ENCODE peak calls at places on chromosomes 1 and 21, in nine cellular contexts. V is tibial nerve; N is Panc1; M is PC-3; T is sigmoid colon; I is substantia nigra; J is naive thymus-derived CD4-positive, alpha-beta T cell; L is lung; Z is fibroblast of lung. B is an unnamed sample.

GRCh38 chr21:46414965-46415275 is 43.8 kb upstream of the DIP2A start:
- DNase-seq in Z (no peak), J (no peak), V (no peak), T (peak), I (no peak), M (no peak), L (no peak), N (no peak), B (no peak)

GRCh38 chr1:197197430-197197997 is 51.0 kb upstream of the ASPM start:
- DNase-seq in V (no peak), M (no peak), T (no peak), I (no peak), L (no peak), Z (no peak), N (no peak), J (no peak), B (no peak)

GRCh38 chr1:43947061-43947889 is 525 bp downstream of the IPO13 start:
- DNase-seq in M (no peak), Z (no peak), V (peak), L (no peak), T (no peak), N (no peak), I (no peak), J (no peak), B (no peak)

GRCh38 chr1:54871275-54872040 is 15.5 kb downstream of the DHCR24 start:
- DNase-seq in M (no peak), Z (no peak), L (no peak), I (no peak), J (no peak), T (no peak), V (no peak), N (no peak), B (no peak)

GRCh38 chr1:100584761-100585745 is 47.1 kb downstream of the GPR88 start:
- DNase-seq in V (no peak), N (no peak), L (no peak), T (no peak), Z (peak), M (peak), I (no peak), J (no peak), B (no peak)

GRCh38 chr1:45001011-45001481 is 10.1 kb downstream of the HECTD3 start:
- DNase-seq in T (no peak), I (no peak), L (peak), V (no peak), M (no peak), Z (no peak), J (no peak), N (no peak), B (no peak)

GRCh38 chr1:17397910-17398700 is 26.1 kb downstream of the PADI6 start:
- DNase-seq in V (no peak), L (no peak), M (no peak), I (no peak), N (no peak), Z (no peak), T (no peak), J (no peak), B (no peak)

GRCh38 chr1:107432108-107432507 is 291.3 kb downstream of the NTNG1 start:
- DNase-seq in N (no peak), T (no peak), V (no peak), J (no peak), Z (no peak), L (no peak), M (no peak), I (no peak), B (peak)

GRCh38 chr1:162905759-162906158 is 44.8 kb upstream of the CCDC190 start:
- DNase-seq in I (no peak), J (no peak), L (no peak), T (no peak), Z (peak), M (peak), N (peak), V (no peak), B (peak)

GRCh38 chr1:112870887-112871646 is 84.9 kb downstream of the SLC16A1 start:
- DNase-seq in L (no peak), N (no peak), V (no peak), T (no peak), Z (no peak), J (no peak), M (no peak), I (no peak), B (no peak)

GRCh38 chr1:19210772-19211549 is 895 bp upstream of the UBR4 start:
- DNase-seq in Z (peak), T (no peak), V (no peak), J (no peak), N (no peak), I (no peak), L (no peak), M (peak), B (no peak)

GRCh38 chr1:161958425-161958824 is 65.2 kb downstream of the OLFML2B start:
- DNase-seq in N (no peak), J (no peak), Z (peak), M (peak), I (no peak), V (no peak), T (no peak), L (no peak), B (no peak)

GRCh38 chr1:202521886-202522285 is 173.4 kb downstream of the PPP1R12B start:
- DNase-seq in N (no peak), J (no peak), I (no peak), L (no peak), V (no peak), T (no peak), Z (no peak), M (no peak), B (no peak)

GRCh38 chr21:43916691-43917514 is 51.9 kb downstream of the AGPAT3 start:
- DNase-seq in T (peak), I (no peak), M (no peak), L (no peak), N (no peak), J (peak), V (no peak), Z (no peak), B (no peak)

GRCh38 chr1:23169727-23170335 is 1.2 kb upstream of the LUZP1 start:
- DNase-seq in M (no peak), L (peak), T (peak), J (peak), I (no peak), Z (peak), N (no peak), V (peak), B (peak)

GRCh38 chr1:43774359-43774758 is 67.0 kb downstream of the ST3GAL3 start:
- DNase-seq in M (peak), Z (peak), L (no peak), V (no peak), I (no peak), N (no peak), J (no peak), T (no peak), B (no peak)

GRCh38 chr1:178818416-178818815 is 52.5 kb downstream of the ANGPTL1 start:
- DNase-seq in J (no peak), V (no peak), Z (peak), L (no peak), I (no peak), M (peak), N (no peak), T (no peak), B (no peak)

GRCh38 chr1:110728388-110728787 is 53.6 kb upstream of the KCNA3 start:
- DNase-seq in T (no peak), V (no peak), N (no peak), I (no peak), M (no peak), J (no peak), Z (no peak), L (no peak), B (no peak)

GRCh38 chr1:7584157-7584556 is 186.9 kb upstream of the VAMP3 start:
- DNase-seq in Z (no peak), V (no peak), N (no peak), M (no peak), L (no peak), I (no peak), J (no peak), T (peak), B (no peak)

GRCh38 chr1:181763736-181764135 is 280.4 kb downstream of the CACNA1E start:
- DNase-seq in V (no peak), T (no peak), M (no peak), L (no peak), N (no peak), J (no peak), I (no peak), Z (no peak), B (no peak)

GRCh38 chr1:221227872-221228337 is 348.7 kb downstream of the HLX start:
- DNase-seq in M (no peak), J (no peak), I (no peak), N (no peak), Z (peak), V (no peak), L (no peak), T (no peak), B (no peak)

GRCh38 chr21:24545807-24546361 is 1061.4 kb downstream of the MRPL39 start:
- DNase-seq in N (no peak), L (no peak), J (no peak), I (no peak), T (no peak), Z (no peak), M (no peak), V (no peak), B (no peak)

GRCh38 chr21:43972850-43973633 is 39.1 kb upstream of the TRAPPC10 start:
- DNase-seq in J (no peak), N (no peak), L (no peak), T (no peak), I (no peak), V (peak), Z (no peak), M (no peak), B (no peak)

GRCh38 chr1:169513208-169513607 is 27.5 kb upstream of the SLC19A2 start:
- DNase-seq in M (no peak), L (no peak), I (no peak), N (no peak), Z (no peak), V (peak), T (no peak), J (no peak), B (no peak)

GRCh38 chr1:92623187-92623778 is 136.6 kb upstream of the GFI1 start:
- DNase-seq in M (peak), Z (peak), V (no peak), L (no peak), T (no peak), J (peak), I (no peak), N (no peak), B (peak)

GRCh38 chr1:46757956-46758304 is 39.0 kb upstream of the EFCAB14 start:
- DNase-seq in I (no peak), V (no peak), Z (peak), N (no peak), J (no peak), M (no peak), L (no peak), T (no peak), B (no peak)

GRCh38 chr1:46760558-46761166 is 38.2 kb upstream of the CYP4B1 start:
- DNase-seq in J (no peak), M (no peak), Z (no peak), I (no peak), V (no peak), L (no peak), T (no peak), N (no peak), B (no peak)

GRCh38 chr1:46755121-46755520 is 36.2 kb upstream of the EFCAB14 start:
- DNase-seq in M (no peak), I (no peak), L (no peak), Z (no peak), N (no peak), V (no peak), T (no peak), J (no peak), B (no peak)

GRCh38 chr1:46753985-46754384 is 35.1 kb upstream of the EFCAB14 start:
- DNase-seq in J (no peak), L (no peak), I (no peak), T (no peak), N (no peak), V (no peak), M (no peak), Z (no peak), B (no peak)

GRCh38 chr1:46757256-46757955 is 38.5 kb upstream of the EFCAB14 start:
- DNase-seq in Z (peak), I (no peak), M (peak), J (no peak), T (no peak), L (peak), V (no peak), N (no peak), B (no peak)
- H3K27ac ChIP-seq in Z (no peak), I (no peak), M (peak), J (no peak), T (no peak), L (peak), V (no peak), N (no peak), B (no peak)

DNA sequence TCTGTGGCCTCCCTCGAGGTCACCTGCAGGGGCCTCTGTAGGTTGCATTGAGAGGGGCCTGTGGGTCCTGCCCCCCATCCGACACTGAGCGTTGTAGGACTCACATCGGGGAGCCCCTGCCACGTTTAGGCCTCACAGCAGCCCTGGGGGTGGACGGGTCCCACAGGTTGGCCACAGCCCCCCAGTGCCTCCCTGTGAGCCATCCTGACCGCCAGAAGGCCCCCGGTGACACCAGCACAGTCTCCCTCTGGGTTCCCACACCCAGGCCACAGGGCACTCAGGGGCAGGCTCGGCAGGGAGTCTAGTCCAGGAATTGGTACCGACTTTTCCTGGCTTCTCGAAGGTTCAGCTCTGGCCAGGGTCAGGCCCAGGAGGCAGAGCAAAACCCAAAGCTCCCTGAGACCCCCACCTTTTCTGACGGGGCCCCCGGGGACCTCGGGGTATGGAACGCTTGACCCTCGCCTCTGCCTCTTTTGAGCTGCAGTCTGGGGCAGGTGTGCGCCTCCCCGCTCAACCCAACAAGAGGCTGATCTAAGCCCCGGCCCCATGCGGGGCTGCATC is 13.9 kb upstream of the POFUT2 start:
- DNase-seq in L (no peak), M (no peak), J (no peak), Z (no peak), I (no peak), N (no peak), T (peak), V (no peak), B (no peak)
- H3K27ac ChIP-seq in L (peak), M (no peak), J (peak), Z (peak), I (peak), N (no peak), T (peak), V (peak), B (no peak)

GRCh38 chr1:38579056-38579455 is 280.5 kb downstream of the RRAGC start:
- DNase-seq in I (no peak), T (peak), L (no peak), J (no peak), V (no peak), Z (no peak), M (no peak), N (no peak), B (no peak)

GRCh38 chr1:38578444-38578951 is 281.1 kb downstream of the RRAGC start:
- DNase-seq in J (no peak), N (no peak), M (no peak), I (no peak), Z (peak), V (no peak), L (peak), T (peak), B (peak)

GRCh38 chr1:38577937-38578443 is 281.6 kb downstream of the RRAGC start:
- DNase-seq in I (no peak), N (no peak), V (no peak), L (no peak), J (no peak), Z (peak), M (no peak), T (peak), B (no peak)

GRCh38 chr1:38581396-38581795 is 278.2 kb downstream of the RRAGC start:
- DNase-seq in M (no peak), T (peak), I (no peak), N (no peak), L (no peak), J (no peak), V (no peak), Z (no peak), B (peak)

DNA sequence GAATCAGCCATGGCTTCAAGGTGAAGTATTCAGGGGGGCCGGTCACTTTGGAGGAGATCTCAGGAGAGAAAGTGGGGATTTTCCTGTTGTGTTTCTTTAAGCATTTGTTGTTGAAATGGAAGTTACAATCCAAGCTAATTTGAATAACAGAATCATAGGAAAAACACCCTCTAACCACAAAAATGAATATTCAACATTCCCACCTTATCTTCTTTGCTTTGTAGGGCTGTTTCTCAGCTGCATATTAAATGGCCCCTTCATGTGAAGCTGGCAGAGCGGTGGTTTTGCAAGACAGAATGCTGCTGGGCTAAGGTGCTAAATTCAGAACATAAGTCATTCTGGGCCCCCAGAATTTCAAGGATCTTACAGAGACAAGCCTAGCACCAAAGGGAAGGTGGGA is 279.0 kb downstream of the RRAGC start:
- DNase-seq in M (no peak), I (no peak), N (no peak), L (no peak), V (no peak), Z (peak), T (no peak), J (no peak), B (no peak)
- H3K27ac ChIP-seq in M (no peak), I (no peak), N (no peak), L (no peak), V (no peak), Z (no peak), T (no peak), J (no peak), B (no peak)

GRCh38 chr1:10064416-10065343 is 31.9 kb downstream of the UBE4B start:
- DNase-seq in L (no peak), M (no peak), Z (peak), T (no peak), J (no peak), V (no peak), N (no peak), I (no peak), B (no peak)
- H3K27ac ChIP-seq in L (no peak), M (no peak), Z (peak), T (no peak), J (no peak), V (peak), N (no peak), I (peak), B (no peak)

GRCh38 chr1:12553963-12554362 is 64.0 kb downstream of the DHRS3 start:
- DNase-seq in N (no peak), L (no peak), J (no peak), M (no peak), V (no peak), Z (no peak), T (peak), I (no peak), B (no peak)

GRCh38 chr1:12556368-12556930 is 61.6 kb downstream of the DHRS3 start:
- DNase-seq in L (peak), V (peak), J (no peak), Z (peak), M (no peak), T (peak), N (no peak), I (no peak), B (no peak)

GRCh38 chr1:12556957-12557935 is 60.8 kb downstream of the DHRS3 start:
- DNase-seq in V (no peak), I (no peak), L (no peak), J (no peak), M (no peak), N (no peak), Z (peak), T (no peak), B (no peak)

GRCh38 chr1:12554521-12555305 is 63.3 kb downstream of the DHRS3 start:
- DNase-seq in J (no peak), N (no peak), T (peak), L (no peak), Z (no peak), M (no peak), V (no peak), I (no peak), B (no peak)

DNA sequence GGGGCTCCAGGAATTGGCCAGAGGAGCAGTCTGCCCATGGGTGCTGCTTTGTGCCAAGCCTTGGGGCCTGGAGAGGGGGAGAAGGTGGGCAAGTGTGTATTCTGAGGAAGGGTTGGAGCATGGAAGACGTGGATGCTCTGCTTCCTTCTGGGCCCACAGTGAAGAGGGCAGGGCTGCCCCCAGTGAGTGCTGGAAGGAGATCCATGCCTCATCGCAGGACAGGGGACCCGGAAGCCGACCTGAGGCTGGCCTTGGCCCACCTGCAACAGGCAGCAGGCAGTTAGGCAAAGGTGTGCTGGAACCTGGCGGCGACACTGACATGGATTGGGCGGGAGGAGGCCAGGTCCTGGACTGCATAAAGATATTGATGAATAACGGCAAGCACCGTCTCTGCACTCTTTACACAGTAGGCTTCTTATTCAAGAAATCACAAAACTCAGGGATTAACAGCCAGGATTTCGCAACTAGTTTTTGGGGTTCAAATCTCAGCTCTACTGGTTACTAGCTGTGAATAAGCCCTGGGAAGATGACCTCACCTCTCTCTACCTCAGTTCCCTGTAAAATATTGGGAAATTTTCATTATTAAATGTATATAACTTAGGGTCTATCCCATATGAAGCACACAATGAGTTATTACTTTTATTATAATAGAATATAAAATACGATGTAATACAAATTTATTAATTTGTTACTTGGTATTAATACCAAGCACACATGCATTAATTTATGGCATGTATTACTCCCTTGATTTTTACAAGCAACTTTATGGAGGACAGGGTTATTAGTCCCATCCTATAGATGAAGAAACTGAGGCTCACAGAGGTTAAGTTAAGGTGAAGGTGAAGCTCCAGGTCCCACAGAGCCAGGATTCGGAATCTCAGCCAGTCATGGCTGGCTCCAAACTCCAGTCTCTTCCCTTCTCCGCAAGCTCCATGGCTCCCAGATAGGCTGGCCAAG is 62.3 kb downstream of the DHRS3 start:
- DNase-seq in N (no peak), M (no peak), V (no peak), T (peak), L (no peak), J (no peak), I (no peak), Z (no peak), B (no peak)
- H3K27ac ChIP-seq in N (peak), M (no peak), V (peak), T (peak), L (peak), J (no peak), I (no peak), Z (no peak), B (no peak)

GRCh38 chr1:32681999-32682398 is 20.6 kb downstream of the SYNC start:
- DNase-seq in I (no peak), V (no peak), J (no peak), Z (no peak), N (no peak), M (no peak), T (no peak), L (no peak), B (no peak)

GRCh38 chr1:32683397-32683796 is 19.2 kb downstream of the SYNC start:
- DNase-seq in N (no peak), Z (no peak), I (no peak), T (peak), M (no peak), V (no peak), L (no peak), J (no peak), B (no peak)

GRCh38 chr1:32681501-32681900 is 21.1 kb downstream of the SYNC start:
- DNase-seq in V (peak), M (no peak), T (peak), I (no peak), Z (peak), L (peak), N (no peak), J (no peak), B (no peak)

GRCh38 chr1:32684167-32684811 is 18.3 kb downstream of the SYNC start:
- DNase-seq in V (peak), M (no peak), Z (peak), N (no peak), J (no peak), I (no peak), T (peak), L (no peak), B (no peak)

DNA sequence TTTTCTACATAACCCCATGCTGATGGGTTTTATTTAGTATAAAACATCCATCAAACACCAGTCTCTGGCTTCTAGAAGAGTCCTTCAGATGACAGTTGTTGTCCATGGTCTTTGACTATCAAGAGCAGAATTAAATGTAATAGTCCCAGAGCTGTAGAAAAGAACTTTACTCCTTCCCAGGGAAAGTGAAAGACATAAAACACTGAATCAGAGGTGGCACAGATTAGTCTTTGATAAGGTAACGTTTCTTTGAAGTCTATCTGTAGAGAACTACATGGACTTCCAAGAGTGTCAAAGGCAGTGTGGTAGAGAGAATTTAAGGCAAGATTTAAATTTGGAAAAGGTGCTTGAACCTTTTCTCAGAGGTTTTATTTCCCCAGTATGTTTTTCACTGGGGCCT is 21.9 kb downstream of the SYNC start:
- DNase-seq in V (no peak), Z (no peak), L (no peak), J (no peak), I (no peak), N (no peak), T (no peak), M (no peak), B (no peak)
- H3K27ac ChIP-seq in V (peak), Z (no peak), L (no peak), J (no peak), I (no peak), N (no peak), T (no peak), M (no peak), B (no peak)

B was measured in A673.